ENCODE peak calls at places on chromosome 6, in four cellular contexts. T is left ventricle myocardium inferior, G is colonic mucosa, Q is K562. J is an unnamed sample.

GRCh38 chr6:158161566-158162254 is 6.4 kb downstream of the SERAC1 start:
- DNase-seq in G (peak; percentile 33), T (no peak), Q (peak; percentile 15), J (no peak)

GRCh38 chr6:147154454-147154853 is 49.8 kb upstream of the STXBP5 start:
- DNase-seq in T (no peak), Q (no peak), G (no peak), J (no peak)

GRCh38 chr6:15090145-15090579 is 155.7 kb upstream of the JARID2 start:
- DNase-seq in Q (peak; percentile 93), T (no peak), G (no peak), J (no peak)

GRCh38 chr6:152423216-152424103 is 213.7 kb downstream of the SYNE1 start:
- DNase-seq in T (no peak), G (no peak), Q (no peak), J (no peak)

GRCh38 chr6:64034840-64035656 is 399.4 kb downstream of the PHF3 start:
- DNase-seq in G (no peak), T (no peak), Q (no peak), J (no peak)

GRCh38 chr6:37058084-37058586 is 52.7 kb downstream of the FGD2 start:
- DNase-seq in Q (peak; percentile 77), T (no peak), G (no peak), J (no peak)

GRCh38 chr6:123997223-123997622 is 193.6 kb downstream of the NKAIN2 start:
- DNase-seq in Q (peak; percentile 3), G (no peak), T (no peak), J (no peak)

GRCh38 chr6:87049779-87050178 is 45.1 kb downstream of the CGA start:
- DNase-seq in Q (no peak), T (no peak), G (no peak), J (no peak)

GRCh38 chr6:154039231-154039842 is at the start of gene OPRM1:
- DNase-seq in G (no peak), Q (peak; percentile 9), T (peak; percentile 16), J (no peak)

GRCh38 chr6:47057830-47058540 is 15.9 kb upstream of the ADGRF1 start:
- DNase-seq in Q (no peak), T (no peak), G (no peak), J (no peak)

GRCh38 chr6:2630891-2631458 is 119.7 kb downstream of the MYLK4 start:
- DNase-seq in T (no peak), G (no peak), Q (no peak), J (no peak)

GRCh38 chr6:169112483-169113320 is 140.9 kb downstream of the THBS2 start:
- DNase-seq in Q (no peak), G (no peak), T (no peak), J (no peak)

GRCh38 chr6:44642870-44643522 is 255.5 kb downstream of the CDC5L start:
- DNase-seq in G (no peak), Q (peak; percentile 26), T (no peak), J (no peak)

GRCh38 chr6:122043421-122043820 is 356.0 kb upstream of the HSF2 start:
- DNase-seq in G (no peak), Q (no peak), T (no peak), J (no peak)

GRCh38 chr6:12249516-12250394 is 40.4 kb upstream of the EDN1 start:
- DNase-seq in Q (no peak), G (peak; percentile 75), T (no peak), J (peak; percentile 66)

GRCh38 chr6:37693546-37694250 is 4.0 kb downstream of the MDGA1 start:
- DNase-seq in T (no peak), Q (no peak), G (no peak), J (no peak)

GRCh38 chr6:63897459-63897858 is 261.9 kb downstream of the PHF3 start:
- DNase-seq in T (no peak), Q (no peak), G (no peak), J (no peak)

GRCh38 chr6:18328549-18328922 is 58.6 kb upstream of the RNF144B start:
- DNase-seq in Q (no peak), T (no peak), G (no peak), J (no peak)

GRCh38 chr6:111642463-111643158 is 36.9 kb upstream of the TRAF3IP2 start:
- DNase-seq in G (peak; percentile 84), Q (peak; percentile 73), T (peak; percentile 65), J (no peak)

GRCh38 chr6:142378138-142378875 is 76.5 kb downstream of the ADGRG6 start:
- DNase-seq in Q (no peak), G (no peak), T (no peak), J (no peak)

GRCh38 chr6:106557837-106558236 is 71.5 kb downstream of the RTN4IP1 start:
- DNase-seq in G (no peak), Q (no peak), T (no peak), J (no peak)

GRCh38 chr6:155170519-155170918 is 93.3 kb upstream of the CLDN20 start:
- DNase-seq in Q (no peak), G (no peak), T (no peak), J (no peak)

GRCh38 chr6:155171109-155171746 is 92.6 kb upstream of the CLDN20 start:
- DNase-seq in T (no peak), G (no peak), Q (peak; percentile 41), J (no peak)

GRCh38 chr6:155174576-155175174 is 89.1 kb upstream of the CLDN20 start:
- DNase-seq in T (no peak), G (peak; percentile 71), Q (peak; percentile 83), J (peak; percentile 65)

GRCh38 chr6:155177369-155177961 is 86.3 kb upstream of the CLDN20 start:
- DNase-seq in T (no peak), Q (peak; percentile 73), G (peak; percentile 62), J (peak; percentile 44)

DNA sequence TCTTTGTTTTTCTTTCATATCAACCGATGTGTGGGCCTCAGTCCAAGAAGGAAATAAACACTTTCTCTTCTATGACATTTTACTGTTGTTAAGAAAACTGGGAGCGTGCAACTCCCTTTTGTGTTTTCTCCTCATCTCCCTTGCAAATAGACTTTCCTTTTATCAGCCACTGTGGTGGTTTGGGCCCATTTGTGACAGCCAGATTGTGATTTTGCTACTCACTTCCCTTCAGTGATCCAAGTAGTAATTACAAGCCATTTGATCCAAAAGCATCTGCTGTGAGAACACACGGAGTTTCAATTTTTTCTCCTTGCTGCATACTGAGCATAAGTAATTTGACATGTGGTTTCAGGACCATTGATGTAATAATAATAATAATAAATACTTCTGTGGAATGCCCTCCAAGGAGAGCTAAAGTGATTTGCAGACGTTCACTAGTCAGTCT is 92.0 kb upstream of the CLDN20 start:
- DNase-seq in Q (no peak), T (no peak), G (no peak), J (no peak)
- H3K4me1 ChIP-seq in Q (peaks cover 2% of the 10 kb centered on the region), T (peaks cover 15% of the 10 kb centered on the region), G (peaks cover 8% of the 10 kb centered on the region), J (no peaks in the 10 kb centered on the region)

GRCh38 chr6:129857838-129858237 is 3.3 kb downstream of the TMEM244 start:
- DNase-seq in Q (no peak), G (no peak), T (no peak), J (no peak)

GRCh38 chr6:129859524-129859923 is 1.6 kb downstream of the TMEM244 start:
- DNase-seq in G (no peak), T (no peak), Q (no peak), J (no peak)

GRCh38 chr6:129863664-129864063 is 2.5 kb upstream of the TMEM244 start:
- DNase-seq in G (no peak), T (no peak), Q (no peak), J (no peak)

GRCh38 chr6:129865013-129865412 is 3.9 kb upstream of the TMEM244 start:
- DNase-seq in G (no peak), Q (peak; percentile 58), T (no peak), J (peak; percentile 3)

GRCh38 chr6:129860901-129861665 is at the start of gene TMEM244:
- DNase-seq in T (no peak), G (no peak), Q (no peak), J (no peak)
- H3K4me3 ChIP-seq in T (peak within 1 kb of the TSS; percentile 36), G (no peak within 1 kb of the TSS), Q (no peak within 1 kb of the TSS), J (no peak within 1 kb of the TSS)

DNA sequence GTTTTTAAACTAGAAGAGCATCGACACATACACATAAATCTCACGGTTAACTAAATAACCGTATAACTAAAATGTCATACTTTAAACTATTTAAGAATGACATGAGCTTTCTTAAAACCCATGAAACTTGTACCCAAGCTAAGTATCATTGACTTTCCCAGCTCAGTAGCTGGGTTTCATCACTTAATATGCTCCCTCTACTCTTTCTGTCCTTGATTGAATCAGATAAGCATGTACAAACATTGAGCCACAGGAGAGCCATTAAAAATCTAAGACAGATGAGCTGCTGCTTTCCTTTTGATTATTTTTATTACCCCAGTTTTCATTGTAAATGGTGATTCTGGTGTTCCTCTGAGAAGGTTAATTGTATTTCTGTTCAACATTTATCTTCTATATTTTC is 115.8 kb downstream of the FOXO3 start:
- DNase-seq in G (no peak), Q (no peak), T (no peak), J (no peak)
- H3K4me1 ChIP-seq in G (peaks cover 19% of the 10 kb centered on the region), Q (no peaks in the 10 kb centered on the region), T (peaks cover 71% of the 10 kb centered on the region), J (no peaks in the 10 kb centered on the region)

GRCh38 chr6:54053893-54054391 is 57.3 kb upstream of the MLIP start:
- DNase-seq in T (no peak), G (peak; percentile 68), Q (no peak), J (peak; percentile 30)
- H3K4me3 ChIP-seq in T (peak overlapping the region; percentile 50), G (no peak overlapping the region), Q (no peak overlapping the region), J (no peak overlapping the region)

GRCh38 chr6:52534966-52535390 is 41.9 kb downstream of the TRAM2 start:
- DNase-seq in T (no peak), Q (no peak), G (no peak), J (no peak)

GRCh38 chr6:52535711-52536423 is 41.0 kb downstream of the TRAM2 start:
- DNase-seq in Q (no peak), G (no peak), T (no peak), J (no peak)

GRCh38 chr6:52538252-52538905 is 38.5 kb downstream of the TRAM2 start:
- DNase-seq in T (no peak), G (no peak), Q (no peak), J (no peak)

GRCh38 chr6:52537001-52537753 is 39.7 kb downstream of the TRAM2 start:
- DNase-seq in T (no peak), G (no peak), Q (no peak), J (no peak)

GRCh38 chr6:52536424-52536916 is 40.4 kb downstream of the TRAM2 start:
- DNase-seq in T (no peak), Q (no peak), G (no peak), J (no peak)
- H3K4me1 ChIP-seq in T (peaks cover 64% of the 10 kb centered on the region), Q (peaks cover 31% of the 10 kb centered on the region), G (peaks cover 2% of the 10 kb centered on the region), J (no peaks in the 10 kb centered on the region)

DNA sequence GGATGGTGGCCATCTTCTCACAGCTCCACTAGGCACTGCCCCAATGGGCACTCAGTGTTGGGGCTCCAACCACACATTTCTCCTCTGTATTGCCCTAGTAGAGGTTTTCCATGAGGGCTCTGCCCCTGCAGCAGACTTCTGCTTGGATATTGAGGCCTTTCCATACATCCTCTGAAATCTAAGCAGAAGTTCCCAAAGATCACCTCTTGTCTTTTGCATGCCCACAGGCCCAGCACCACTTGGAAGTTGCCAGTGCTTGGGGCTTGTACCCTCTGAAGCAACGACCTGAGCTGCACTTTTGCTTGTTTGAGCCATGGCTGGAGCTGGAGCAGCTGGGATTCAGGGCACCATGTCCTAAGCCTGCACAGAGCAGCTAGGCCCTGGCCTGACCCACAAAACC is 189.1 kb upstream of the EYS start:
- DNase-seq in G (no peak), T (no peak), Q (no peak), J (no peak)
- H3K4me3 ChIP-seq in G (no peak overlapping the region), T (no peak overlapping the region), Q (no peak overlapping the region), J (no peak overlapping the region)